ENCODE peak calls at places on chromosomes 2 and 18, in ten cellular contexts. U is effector memory CD4-positive, alpha-beta T cell; F is endodermal cell; B is spleen; Z is GM23248; M is lower lobe of right lung; A is right atrium auricular region; G is colonic mucosa; I is A673; R is CD8-positive, alpha-beta memory T cell. K is an unnamed sample.

GRCh38 chr18:6146309-6146661 is 251.0 kb upstream of the TMEM200C start:
- DNase-seq in U (no peak), F (no peak), B (no peak), Z (no peak), M (no peak), A (no peak), G (no peak), I (no peak), R (no peak), K (no peak)

GRCh38 chr2:45435316-45435715 is 175.8 kb downstream of the SRBD1 start:
- DNase-seq in U (no peak), F (no peak), B (no peak), Z (peak), M (no peak), A (no peak), G (no peak), I (peak), R (no peak), K (peak)

GRCh38 chr2:189580267-189580661 is 322 bp downstream of the SLC40A1 start:
- DNase-seq in U (no peak), F (peak), B (peak), Z (no peak), M (peak), A (no peak), G (no peak), I (no peak), R (no peak), K (no peak)

GRCh38 chr2:201858781-201859180 is 52.4 kb downstream of the CDK15 start:
- DNase-seq in U (no peak), F (peak), B (no peak), Z (peak), M (no peak), A (no peak), G (peak), I (peak), R (no peak), K (no peak)

GRCh38 chr2:42937171-42937875 is 144.9 kb upstream of the HAAO start:
- DNase-seq in U (no peak), F (peak), B (peak), Z (no peak), M (no peak), A (no peak), G (no peak), I (no peak), R (no peak), K (no peak)

GRCh38 chr2:147420517-147420916 is 424.3 kb upstream of the ACVR2A start:
- DNase-seq in U (no peak), F (peak), B (no peak), Z (no peak), M (no peak), A (no peak), G (no peak), I (no peak), R (no peak), K (no peak)

GRCh38 chr2:54497738-54498680 is 41.9 kb downstream of the SPTBN1 start:
- DNase-seq in U (no peak), F (peak), B (no peak), Z (peak), M (no peak), A (no peak), G (peak), I (peak), R (no peak), K (no peak)

GRCh38 chr2:149715005-149715592 is 127.5 kb upstream of the MMADHC start:
- DNase-seq in U (no peak), F (peak), B (no peak), Z (peak), M (no peak), A (no peak), G (no peak), I (peak), R (no peak), K (no peak)

GRCh38 chr18:3397031-3397750 is 52.8 kb upstream of the TGIF1 start:
- DNase-seq in U (no peak), F (no peak), B (no peak), Z (no peak), M (no peak), A (no peak), G (no peak), I (no peak), R (no peak), K (no peak)

GRCh38 chr18:25862881-25863600 is 227.4 kb downstream of the SS18 start:
- DNase-seq in U (no peak), F (no peak), B (no peak), Z (peak), M (no peak), A (no peak), G (no peak), I (no peak), R (no peak), K (no peak)

GRCh38 chr18:3889803-3890202 is 439.8 kb downstream of the TGIF1 start:
- DNase-seq in U (no peak), F (no peak), B (no peak), Z (peak), M (no peak), A (no peak), G (no peak), I (no peak), R (no peak), K (peak)

GRCh38 chr2:1655461-1655860 is 88.9 kb downstream of the PXDN start:
- DNase-seq in U (no peak), F (peak), B (peak), Z (no peak), M (no peak), A (no peak), G (no peak), I (no peak), R (no peak), K (no peak)

GRCh38 chr18:23906658-23907057 is 107.9 kb upstream of the TTC39C start:
- DNase-seq in U (no peak), F (no peak), B (no peak), Z (no peak), M (no peak), A (no peak), G (no peak), I (no peak), R (no peak), K (no peak)

GRCh38 chr2:203469554-203469953 is 65.5 kb downstream of the RAPH1 start:
- DNase-seq in U (no peak), F (no peak), B (no peak), Z (no peak), M (no peak), A (no peak), G (no peak), I (no peak), R (no peak), K (no peak)

GRCh38 chr18:26940744-26941398 is 75.4 kb upstream of the AQP4 start:
- DNase-seq in U (no peak), F (no peak), B (no peak), Z (no peak), M (peak), A (no peak), G (no peak), I (no peak), R (no peak), K (no peak)

GRCh38 chr18:38493991-38494559 is 928.5 kb upstream of the CELF4 start:
- DNase-seq in U (no peak), F (no peak), B (no peak), Z (no peak), M (no peak), A (no peak), G (no peak), I (no peak), R (no peak), K (no peak)

GRCh38 chr2:127066942-127067341 is 40.0 kb downstream of the BIN1 start:
- DNase-seq in U (no peak), F (no peak), B (no peak), Z (peak), M (no peak), A (peak), G (peak), I (no peak), R (no peak), K (no peak)

GRCh38 chr18:2139676-2140075 is 431.6 kb downstream of the METTL4 start:
- DNase-seq in U (no peak), F (no peak), B (no peak), Z (peak), M (no peak), A (no peak), G (no peak), I (no peak), R (no peak), K (no peak)

GRCh38 chr2:24009680-24010476 is at the start of gene MFSD2B:
- DNase-seq in U (no peak), F (peak), B (no peak), Z (peak), M (no peak), A (no peak), G (no peak), I (no peak), R (no peak), K (no peak)

GRCh38 chr2:39632871-39633270 is 32.8 kb upstream of the TMEM178A start:
- DNase-seq in U (no peak), F (no peak), B (no peak), Z (peak), M (no peak), A (no peak), G (no peak), I (no peak), R (no peak), K (no peak)

GRCh38 chr2:108707300-108707699 is 12.0 kb upstream of the RANBP2 start:
- DNase-seq in U (no peak), F (no peak), B (no peak), Z (no peak), M (no peak), A (no peak), G (no peak), I (no peak), R (no peak), K (no peak)

GRCh38 chr2:30655660-30656059 is 151.6 kb downstream of the CAPN13 start:
- DNase-seq in U (no peak), F (peak), B (no peak), Z (no peak), M (no peak), A (no peak), G (no peak), I (no peak), R (no peak), K (peak)

GRCh38 chr2:125516496-125517109 is 1139.4 kb upstream of the GYPC start:
- DNase-seq in U (no peak), F (peak), B (no peak), Z (peak), M (no peak), A (no peak), G (peak), I (peak), R (no peak), K (no peak)

GRCh38 chr18:80167331-80167730 is 58.3 kb downstream of the ADNP2 start:
- DNase-seq in U (no peak), F (no peak), B (no peak), Z (no peak), M (peak), A (no peak), G (no peak), I (no peak), R (no peak), K (no peak)

GRCh38 chr2:219803294-219803693 is 175.9 kb downstream of the SLC4A3 start:
- DNase-seq in U (no peak), F (no peak), B (no peak), Z (peak), M (no peak), A (no peak), G (no peak), I (no peak), R (no peak), K (no peak)

GRCh38 chr2:232809349-232810124 is 33.2 kb upstream of the KCNJ13 start:
- DNase-seq in U (no peak), F (no peak), B (no peak), Z (no peak), M (no peak), A (no peak), G (no peak), I (no peak), R (no peak), K (no peak)

GRCh38 chr2:120540719-120541552 is 194.7 kb upstream of the GLI2 start:
- DNase-seq in U (no peak), F (no peak), B (no peak), Z (no peak), M (no peak), A (no peak), G (no peak), I (peak), R (no peak), K (no peak)

GRCh38 chr18:8848541-8848940 is 143.2 kb downstream of the MTCL1 start:
- DNase-seq in U (no peak), F (no peak), B (no peak), Z (peak), M (no peak), A (no peak), G (no peak), I (no peak), R (no peak), K (no peak)
- H3K4me3 ChIP-seq in U (no peak), F (no peak), B (no peak), Z (no peak), M (no peak), A (no peak), G (no peak), I (no peak), R (no peak), K (no peak)

DNA sequence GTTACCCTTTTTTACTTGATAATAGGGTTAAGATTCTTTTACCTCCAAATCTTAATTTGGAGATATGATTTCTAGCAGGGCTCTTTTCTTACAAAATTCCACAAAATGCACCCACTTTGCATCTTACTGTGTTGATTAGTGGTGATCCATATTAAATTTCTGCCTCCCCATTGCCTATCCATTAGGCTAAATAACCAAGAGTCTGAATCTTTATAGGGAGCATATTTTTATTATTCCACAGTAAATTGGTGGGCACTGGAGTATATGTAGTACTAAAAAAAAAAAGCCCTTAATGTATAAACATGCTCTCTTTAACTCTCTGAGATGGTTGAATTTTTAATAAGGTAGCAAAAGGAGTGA is 8.1 kb upstream of the TXNDC2 start:
- DNase-seq in U (no peak), F (no peak), B (no peak), Z (no peak), M (no peak), A (no peak), G (no peak), I (no peak), R (no peak), K (no peak)
- H3K4me3 ChIP-seq in U (no peak), F (peak), B (no peak), Z (peak), M (no peak), A (no peak), G (no peak), I (peak), R (no peak), K (peak)

GRCh38 chr2:235605999-235606715 is 112.3 kb downstream of the AGAP1 start:
- DNase-seq in U (no peak), F (peak), B (no peak), Z (peak), M (no peak), A (no peak), G (no peak), I (no peak), R (no peak), K (peak)
- H3K4me3 ChIP-seq in U (no peak), F (no peak), B (no peak), Z (peak), M (no peak), A (no peak), G (no peak), I (no peak), R (no peak), K (peak)

DNA sequence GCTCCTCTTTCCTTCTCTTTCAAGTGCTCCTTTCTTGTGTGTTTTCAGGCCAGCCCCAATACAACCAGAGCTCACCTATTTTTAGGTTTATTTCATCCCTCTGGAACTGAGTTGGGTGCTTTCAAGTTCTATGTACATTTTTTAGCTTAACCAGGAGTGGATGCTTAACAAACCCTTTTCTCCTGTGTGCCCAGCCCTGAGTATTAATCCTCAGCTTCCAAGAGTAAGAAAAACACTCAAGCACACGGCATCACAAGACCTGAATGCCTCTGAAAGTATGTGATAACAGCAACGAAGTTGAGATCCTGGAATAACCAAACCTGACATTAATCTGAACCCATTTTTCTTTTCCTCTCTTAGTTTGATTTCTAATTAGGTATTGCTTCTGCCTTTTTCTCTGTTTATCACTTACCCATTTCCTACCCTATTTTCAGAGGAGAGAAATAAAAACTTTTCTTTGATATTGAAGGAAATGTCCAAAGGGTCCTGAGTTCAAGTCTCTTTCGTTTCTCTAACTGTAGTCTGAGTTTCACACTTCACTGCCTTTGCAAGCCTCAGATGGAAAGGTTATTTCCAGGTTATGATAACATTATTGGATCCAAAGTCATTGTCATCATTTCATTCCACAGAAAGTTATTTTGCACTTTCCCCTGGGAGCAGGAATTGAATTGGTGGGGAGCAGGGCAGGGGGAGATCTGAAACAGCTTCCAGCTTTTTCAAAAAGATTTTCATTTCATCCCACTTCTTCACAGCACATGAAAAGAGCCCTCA is 11.9 kb upstream of the GALNT5 start:
- DNase-seq in U (no peak), F (no peak), B (no peak), Z (no peak), M (no peak), A (no peak), G (no peak), I (no peak), R (no peak), K (no peak)
- H3K4me3 ChIP-seq in U (no peak), F (no peak), B (no peak), Z (no peak), M (no peak), A (no peak), G (no peak), I (no peak), R (no peak), K (no peak)

GRCh38 chr2:85436836-85437487 is 18.4 kb downstream of the SH2D6 start:
- DNase-seq in U (no peak), F (peak), B (peak), Z (no peak), M (no peak), A (no peak), G (no peak), I (no peak), R (no peak), K (no peak)
- H3K4me3 ChIP-seq in U (peak), F (no peak), B (peak), Z (peak), M (peak), A (no peak), G (peak), I (peak), R (no peak), K (no peak)